ENCODE peak calls at places on chromosomes 13 and 19, in nine cellular contexts. X is MG63; S is DMS153; H is activated CD8-positive, alpha-beta T cell treated with anti-CD3 and anti-CD28 coated beads, Interleukin-2, amount 10 ng/mL, durations not matched to agents 7 days and 5 days; C is SK-N-DZ; V is anterior cingulate cortex; T is NCI-H1930; A is activated CD4-positive, CD25-positive, alpha-beta regulatory T cell treated with anti-CD3 and anti-CD28 coated beads, Interleukin-2, amount 50 U/mL, for 16 hours; U is AG10803. Y is an unnamed sample.

GRCh38 chr13:50526771-50527567 is 316.5 kb downstream of the DLEU7 start:
- DNase-seq in X (peak), S (peak), H (no peak), C (peak), V (no peak), T (no peak), A (no peak), U (no peak), Y (peak)

GRCh38 chr13:48645845-48646244 is 7.9 kb upstream of the CYSLTR2 start:
- DNase-seq in X (no peak), S (no peak), H (no peak), C (no peak), V (no peak), T (no peak), A (no peak), U (no peak), Y (no peak)

GRCh38 chr13:31441804-31442487 is 242.2 kb downstream of the B3GLCT start:
- DNase-seq in X (no peak), S (no peak), H (no peak), C (no peak), V (no peak), T (no peak), A (no peak), U (no peak), Y (no peak)

GRCh38 chr13:111964411-111965035 is 102.4 kb upstream of the SOX1 start:
- DNase-seq in X (no peak), S (no peak), H (no peak), C (no peak), V (no peak), T (no peak), A (no peak), U (no peak), Y (no peak)

GRCh38 chr13:85651440-85651839 is 147.8 kb downstream of the SLITRK6 start:
- DNase-seq in X (no peak), S (no peak), H (no peak), C (no peak), V (no peak), T (no peak), A (no peak), U (no peak), Y (no peak)

GRCh38 chr19:18173572-18174294 is at the start of gene IFI30:
- DNase-seq in X (peak), S (peak), H (peak), C (no peak), V (no peak), T (peak), A (no peak), U (no peak), Y (peak)

GRCh38 chr19:474126-475078 is 13.6 kb upstream of the SHC2 start:
- DNase-seq in X (no peak), S (no peak), H (no peak), C (no peak), V (no peak), T (no peak), A (no peak), U (no peak), Y (no peak)

GRCh38 chr19:37217533-37217854 is 520 bp upstream of the ZNF383 start:
- DNase-seq in X (no peak), S (no peak), H (no peak), C (no peak), V (no peak), T (no peak), A (no peak), U (no peak), Y (no peak)

GRCh38 chr13:71876648-71877279 is 9.8 kb upstream of the DACH1 start:
- DNase-seq in X (no peak), S (no peak), H (no peak), C (no peak), V (no peak), T (no peak), A (no peak), U (no peak), Y (no peak)

GRCh38 chr13:47901451-47901850 is 99.6 kb downstream of the SUCLA2 start:
- DNase-seq in X (no peak), S (no peak), H (no peak), C (no peak), V (no peak), T (no peak), A (no peak), U (peak), Y (no peak)

GRCh38 chr19:47389150-47389556 is 30.2 kb downstream of the MEIS3 start:
- DNase-seq in X (no peak), S (no peak), H (no peak), C (no peak), V (no peak), T (no peak), A (no peak), U (no peak), Y (no peak)

GRCh38 chr19:34962281-34962944 is 1.6 kb downstream of the ZNF792 start:
- DNase-seq in X (no peak), S (peak), H (peak), C (no peak), V (no peak), T (no peak), A (no peak), U (no peak), Y (no peak)

GRCh38 chr19:41870401-41870873 is 6.6 kb upstream of the CD79A start:
- DNase-seq in X (peak), S (no peak), H (no peak), C (no peak), V (no peak), T (no peak), A (no peak), U (peak), Y (no peak)

GRCh38 chr13:20616059-20616797 is 49.3 kb downstream of the IFT88 start:
- DNase-seq in X (peak), S (no peak), H (no peak), C (no peak), V (no peak), T (no peak), A (no peak), U (peak), Y (no peak)

GRCh38 chr13:51266642-51267041 is 44.4 kb downstream of the FAM124A start:
- DNase-seq in X (no peak), S (no peak), H (no peak), C (no peak), V (no peak), T (no peak), A (no peak), U (no peak), Y (no peak)

GRCh38 chr13:87123987-87124784 is 547.0 kb upstream of the SLITRK5 start:
- DNase-seq in X (peak), S (peak), H (no peak), C (no peak), V (no peak), T (no peak), A (no peak), U (peak), Y (peak)

GRCh38 chr19:38059897-38060296 is 152.9 kb downstream of the SIPA1L3 start:
- DNase-seq in X (no peak), S (no peak), H (peak), C (no peak), V (no peak), T (no peak), A (no peak), U (no peak), Y (no peak)

GRCh38 chr13:30156826-30157615 is 150.3 kb downstream of the KATNAL1 start:
- DNase-seq in X (no peak), S (no peak), H (no peak), C (no peak), V (no peak), T (no peak), A (no peak), U (no peak), Y (no peak)

GRCh38 chr19:33134571-33135041 is 2.7 kb downstream of the WDR88 start:
- DNase-seq in X (no peak), S (no peak), H (peak), C (no peak), V (no peak), T (no peak), A (peak), U (no peak), Y (no peak)

GRCh38 chr13:100394005-100394695 is 194.4 kb downstream of the GGACT start:
- DNase-seq in X (peak), S (no peak), H (peak), C (no peak), V (no peak), T (no peak), A (no peak), U (peak), Y (no peak)

GRCh38 chr19:36032251-36033104 is at the start of gene CLIP3:
- DNase-seq in X (no peak), S (peak), H (peak), C (peak), V (peak), T (peak), A (no peak), U (peak), Y (peak)

GRCh38 chr13:90084684-90085290 is 1262.7 kb upstream of the MIR17HG start:
- DNase-seq in X (no peak), S (no peak), H (no peak), C (no peak), V (no peak), T (no peak), A (no peak), U (peak), Y (no peak)

GRCh38 chr13:88074794-88075509 is 403.8 kb downstream of the SLITRK5 start:
- DNase-seq in X (no peak), S (no peak), H (no peak), C (no peak), V (no peak), T (no peak), A (no peak), U (peak), Y (no peak)

GRCh38 chr19:29528350-29528945 is 2.7 kb downstream of the VSTM2B start:
- DNase-seq in X (peak), S (no peak), H (peak), C (peak), V (peak), T (no peak), A (peak), U (peak), Y (peak)

GRCh38 chr19:18948976-18949356 is 7.9 kb upstream of the HOMER3 start:
- DNase-seq in X (no peak), S (no peak), H (no peak), C (no peak), V (no peak), T (no peak), A (no peak), U (no peak), Y (no peak)

GRCh38 chr19:47427241-47428176 is 8.2 kb upstream of the MEIS3 start:
- DNase-seq in X (peak), S (peak), H (peak), C (peak), V (peak), T (peak), A (peak), U (peak), Y (peak)

GRCh38 chr13:101382701-101383100 is 33.6 kb downstream of the NALCN start:
- DNase-seq in X (no peak), S (no peak), H (no peak), C (no peak), V (no peak), T (no peak), A (no peak), U (no peak), Y (no peak)

GRCh38 chr19:48571378-48572162 is 19.6 kb downstream of the SULT2B1 start:
- DNase-seq in X (no peak), S (peak), H (no peak), C (no peak), V (no peak), T (no peak), A (no peak), U (no peak), Y (no peak)

GRCh38 chr19:1969176-1970002 is 28.4 kb downstream of the CSNK1G2 start:
- DNase-seq in X (no peak), S (no peak), H (no peak), C (no peak), V (no peak), T (no peak), A (no peak), U (no peak), Y (no peak)

GRCh38 chr13:91544723-91545122 is 146.3 kb downstream of the GPC5 start:
- DNase-seq in X (no peak), S (no peak), H (no peak), C (peak), V (no peak), T (no peak), A (no peak), U (no peak), Y (no peak)

GRCh38 chr13:101875717-101876393 is 423.4 kb downstream of the ITGBL1 start:
- DNase-seq in X (peak), S (peak), H (no peak), C (no peak), V (no peak), T (peak), A (no peak), U (peak), Y (peak)

GRCh38 chr13:110116072-110116487 is 190.9 kb downstream of the COL4A1 start:
- DNase-seq in X (peak), S (no peak), H (peak), C (peak), V (no peak), T (no peak), A (no peak), U (peak), Y (no peak)

GRCh38 chr13:98133949-98134348 is 8.9 kb upstream of the FARP1 start:
- DNase-seq in X (no peak), S (no peak), H (no peak), C (no peak), V (no peak), T (no peak), A (no peak), U (no peak), Y (no peak)

Y was measured in NCI-H1417.